ENCODE peak calls at places on chromosome 9, in ten cellular contexts. U is progenitor cell of endocrine pancreas; L is sigmoid colon; G is anterior cingulate cortex; D is stimulated activated CD8-positive, alpha-beta memory T cell treated with anti-CD3 and anti-CD28 coated beads, Interleukin-15, amount 100 ng/mL, for 1 hour; B is cardiac fibroblast; R is stimulated activated CD4-positive, alpha-beta T cell treated with anti-CD3 and anti-CD28 coated beads, Interleukin-12 subunit alpha, Interleukin-12 subunit beta, amount 100 ng/mL, for 24 hours; I is AG08396; Z is substantia nigra; C is activated T-helper 9 cell treated with anti-CD3 and anti-CD28 coated beads, Interleukin-2, amount 50 U/mL, for 16 hours. W is an unnamed sample.

GRCh38 chr9:82474235-82474634 is 485.7 kb downstream of the SPATA31D1 start:
- DNase-seq in L (no peak), B (no peak), C (no peak), U (no peak), D (no peak), R (no peak), G (no peak), Z (no peak), I (no peak), W (no peak)

GRCh38 chr9:111253742-111254437 is 76.1 kb downstream of the OR2K2 start:
- DNase-seq in C (no peak), R (no peak), I (no peak), Z (no peak), U (no peak), B (no peak), G (no peak), L (no peak), D (no peak), W (no peak)

GRCh38 chr9:114266969-114267368 is 55.9 kb upstream of the ORM1 start:
- DNase-seq in U (no peak), I (peak), R (no peak), B (peak), Z (no peak), L (no peak), G (no peak), D (no peak), C (no peak), W (no peak)

GRCh38 chr9:137984005-137984404 is 106.4 kb downstream of the CACNA1B start:
- DNase-seq in R (no peak), L (peak), D (no peak), G (no peak), C (no peak), U (no peak), B (no peak), Z (no peak), I (no peak), W (no peak)

GRCh38 chr9:21695874-21696341 is 106.5 kb upstream of the MTAP start:
- DNase-seq in B (no peak), R (no peak), Z (no peak), L (no peak), G (no peak), C (no peak), I (no peak), D (no peak), U (no peak), W (no peak)

GRCh38 chr9:68577778-68578591 is 37.3 kb upstream of the TMEM252 start:
- DNase-seq in B (no peak), R (no peak), L (no peak), D (no peak), U (no peak), C (no peak), G (no peak), I (no peak), Z (no peak), W (no peak)

GRCh38 chr9:113528811-113529210 is 65.3 kb downstream of the RGS3 start:
- DNase-seq in D (no peak), C (no peak), B (no peak), I (no peak), L (no peak), U (no peak), R (no peak), G (no peak), Z (no peak), W (no peak)

GRCh38 chr9:21854594-21854993 is 52.2 kb downstream of the MTAP start:
- DNase-seq in Z (no peak), D (no peak), B (peak), C (no peak), U (no peak), L (no peak), G (no peak), I (no peak), R (no peak), W (no peak)

GRCh38 chr9:126618590-126619335 is 5.0 kb downstream of the LMX1B start:
- DNase-seq in D (no peak), I (no peak), R (no peak), B (no peak), G (no peak), Z (no peak), L (no peak), U (no peak), C (no peak), W (no peak)

GRCh38 chr9:212265-212664 is 2.4 kb upstream of the DOCK8 start:
- DNase-seq in L (no peak), C (no peak), B (no peak), R (no peak), G (no peak), D (no peak), Z (no peak), I (no peak), U (no peak), W (no peak)

GRCh38 chr9:36346578-36346977 is 53.5 kb downstream of the RNF38 start:
- DNase-seq in R (no peak), B (no peak), L (no peak), U (no peak), G (no peak), Z (no peak), I (no peak), C (no peak), D (no peak), W (no peak)

GRCh38 chr9:109454041-109454440 is 44.1 kb downstream of the PTPN3 start:
- DNase-seq in I (no peak), D (no peak), L (no peak), G (no peak), R (no peak), Z (no peak), U (no peak), B (no peak), C (no peak), W (no peak)

GRCh38 chr9:35518212-35518917 is 28.5 kb downstream of the RUSC2 start:
- DNase-seq in L (no peak), Z (no peak), I (peak), C (no peak), B (peak), D (no peak), U (peak), G (no peak), R (no peak), W (no peak)

GRCh38 chr9:71384343-71384742 is 262.9 kb upstream of the TRPM3 start:
- DNase-seq in U (no peak), C (no peak), D (no peak), L (no peak), I (no peak), G (peak), B (no peak), Z (no peak), R (no peak), W (no peak)

GRCh38 chr9:129720181-129720864 is 32.5 kb downstream of the PTGES start:
- DNase-seq in R (no peak), L (no peak), I (no peak), B (no peak), Z (no peak), C (no peak), D (no peak), U (peak), G (no peak), W (no peak)

GRCh38 chr9:16207161-16207560 is 654.3 kb downstream of the CCDC171 start:
- DNase-seq in D (no peak), G (no peak), B (peak), U (no peak), I (peak), C (no peak), L (peak), R (no peak), Z (no peak), W (no peak)

GRCh38 chr9:26954050-26954508 is 2.1 kb upstream of the IFT74 start:
- DNase-seq in U (no peak), C (no peak), D (no peak), B (no peak), Z (no peak), L (no peak), I (no peak), R (no peak), G (no peak), W (no peak)

GRCh38 chr9:24479266-24479665 is 66.4 kb downstream of the IZUMO3 start:
- DNase-seq in R (no peak), U (no peak), B (no peak), D (no peak), C (no peak), Z (no peak), G (no peak), I (no peak), L (no peak), W (no peak)

GRCh38 chr9:70987986-70988385 is 133.4 kb downstream of the TRPM3 start:
- DNase-seq in L (no peak), R (no peak), I (peak), B (peak), C (no peak), G (no peak), Z (no peak), D (no peak), U (no peak), W (no peak)

GRCh38 chr9:22446589-22446949 is at the start of gene DMRTA1:
- DNase-seq in U (peak), L (peak), Z (peak), R (peak), C (no peak), I (peak), B (peak), D (no peak), G (peak), W (peak)

GRCh38 chr9:106799146-106799545 is 63.8 kb upstream of the ZNF462 start:
- DNase-seq in G (no peak), U (no peak), L (no peak), R (no peak), B (peak), I (peak), D (no peak), Z (no peak), C (no peak), W (no peak)

GRCh38 chr9:98215821-98216220 is 23.4 kb upstream of the CORO2A start:
- DNase-seq in U (no peak), L (no peak), G (no peak), Z (no peak), D (no peak), R (no peak), B (peak), I (peak), C (no peak), W (no peak)

GRCh38 chr9:135186248-135187164 is 99.0 kb downstream of the OLFM1 start:
- DNase-seq in G (no peak), I (no peak), C (no peak), B (no peak), D (no peak), R (no peak), Z (no peak), L (no peak), U (no peak), W (no peak)

W was measured in upper lobe of right lung.